ENCODE peak calls at places on chromosomes 1 and 21, in seven cellular contexts. One of them, this sample, is unnamed. For H3K27me3, the result is how much of the 10 kb centered on the place peaks cover.

GRCh38 chr1:15908597-15908996 is 61.1 kb downstream of the SPEN start:
- DNase-seq in foreskin keratinocyte: no peak
- DNase-seq in mammary epithelial cell: no peak
- DNase-seq in ovary: no peak
- DNase-seq in cardiac muscle cell: no peak
- DNase-seq in neural progenitor cell: no peak
- DNase-seq in left ventricle myocardium inferior: no peak
- DNase-seq in this sample: no peak

GRCh38 chr1:115099693-115100050 is 10.4 kb upstream of the TSPAN2 start:
- DNase-seq in cardiac muscle cell: no peak
- DNase-seq in mammary epithelial cell: peak
- DNase-seq in neural progenitor cell: no peak
- DNase-seq in left ventricle myocardium inferior: no peak
- DNase-seq in foreskin keratinocyte: peak
- DNase-seq in ovary: no peak
- DNase-seq in this sample: no peak

GRCh38 chr1:219963432-219963831 is 35.1 kb upstream of the SLC30A10 start:
- DNase-seq in left ventricle myocardium inferior: no peak
- DNase-seq in neural progenitor cell: no peak
- DNase-seq in mammary epithelial cell: no peak
- DNase-seq in foreskin keratinocyte: no peak
- DNase-seq in cardiac muscle cell: no peak
- DNase-seq in ovary: no peak
- DNase-seq in this sample: no peak

GRCh38 chr1:4668738-4669700 is 14.6 kb downstream of the AJAP1 start:
- DNase-seq in mammary epithelial cell: peak
- DNase-seq in neural progenitor cell: no peak
- DNase-seq in ovary: no peak
- DNase-seq in left ventricle myocardium inferior: no peak
- DNase-seq in cardiac muscle cell: peak
- DNase-seq in foreskin keratinocyte: peak
- DNase-seq in this sample: no peak

GRCh38 chr1:40787733-40788560 is 4.4 kb downstream of the KCNQ4 start:
- DNase-seq in ovary: no peak
- DNase-seq in cardiac muscle cell: no peak
- DNase-seq in mammary epithelial cell: no peak
- DNase-seq in foreskin keratinocyte: no peak
- DNase-seq in left ventricle myocardium inferior: no peak
- DNase-seq in neural progenitor cell: no peak
- DNase-seq in this sample: no peak

GRCh38 chr1:89553195-89553584 is 28.6 kb downstream of the LRRC8B start:
- DNase-seq in left ventricle myocardium inferior: no peak
- DNase-seq in ovary: no peak
- DNase-seq in mammary epithelial cell: no peak
- DNase-seq in cardiac muscle cell: no peak
- DNase-seq in neural progenitor cell: no peak
- DNase-seq in foreskin keratinocyte: no peak
- DNase-seq in this sample: no peak

GRCh38 chr1:37362569-37362968 is 111.8 kb upstream of the ZC3H12A start:
- DNase-seq in foreskin keratinocyte: no peak
- DNase-seq in ovary: no peak
- DNase-seq in neural progenitor cell: peak
- DNase-seq in cardiac muscle cell: no peak
- DNase-seq in mammary epithelial cell: no peak
- DNase-seq in left ventricle myocardium inferior: no peak
- DNase-seq in this sample: no peak

GRCh38 chr1:33072707-33073106 is 8.2 kb upstream of the AZIN2 start:
- DNase-seq in neural progenitor cell: no peak
- DNase-seq in foreskin keratinocyte: no peak
- DNase-seq in left ventricle myocardium inferior: no peak
- DNase-seq in cardiac muscle cell: no peak
- DNase-seq in mammary epithelial cell: no peak
- DNase-seq in ovary: no peak
- DNase-seq in this sample: no peak

GRCh38 chr1:27527223-27527856 is 37.4 kb upstream of the WASF2 start:
- DNase-seq in mammary epithelial cell: no peak
- DNase-seq in cardiac muscle cell: peak
- DNase-seq in ovary: peak
- DNase-seq in foreskin keratinocyte: no peak
- DNase-seq in left ventricle myocardium inferior: peak
- DNase-seq in neural progenitor cell: peak
- DNase-seq in this sample: peak

GRCh38 chr21:14598065-14598464 is 52.0 kb upstream of the SAMSN1 start:
- DNase-seq in mammary epithelial cell: no peak
- DNase-seq in neural progenitor cell: no peak
- DNase-seq in ovary: no peak
- DNase-seq in foreskin keratinocyte: no peak
- DNase-seq in left ventricle myocardium inferior: no peak
- DNase-seq in cardiac muscle cell: no peak
- DNase-seq in this sample: no peak

GRCh38 chr1:5915587-5916571 is 76.3 kb downstream of the NPHP4 start:
- DNase-seq in neural progenitor cell: peak
- DNase-seq in cardiac muscle cell: peak
- DNase-seq in ovary: peak
- DNase-seq in foreskin keratinocyte: peak
- DNase-seq in left ventricle myocardium inferior: no peak
- DNase-seq in mammary epithelial cell: peak
- DNase-seq in this sample: no peak

DNA sequence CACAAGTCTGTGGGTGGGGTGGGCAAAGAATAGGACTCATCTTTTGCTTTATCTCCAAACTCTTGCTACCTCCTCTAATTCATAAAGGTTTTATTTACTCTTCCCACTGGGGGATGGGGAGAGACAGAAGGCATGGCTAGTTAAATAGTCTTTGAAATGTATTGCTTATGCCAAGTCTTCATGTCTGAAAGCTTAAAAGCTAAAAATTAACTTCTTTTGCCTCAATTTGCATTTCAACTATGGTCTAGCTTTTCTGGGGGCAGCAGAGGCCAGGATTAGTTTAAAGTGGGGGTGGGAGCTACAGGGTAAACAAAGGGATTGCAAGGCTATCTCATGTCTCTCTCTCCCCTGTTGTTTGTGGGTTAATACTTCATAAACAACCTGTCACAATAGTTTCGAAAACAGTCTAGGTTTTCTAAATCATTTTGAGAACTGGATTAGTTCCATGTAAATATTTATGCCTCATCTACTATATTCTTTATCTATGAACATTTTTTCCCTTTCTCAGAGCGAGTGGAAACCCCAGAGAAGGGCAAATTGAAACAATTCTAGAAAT is 182.0 kb downstream of the GIPC2 start:
- DNase-seq in left ventricle myocardium inferior: no peak
- DNase-seq in neural progenitor cell: no peak
- DNase-seq in cardiac muscle cell: no peak
- DNase-seq in mammary epithelial cell: no peak
- DNase-seq in foreskin keratinocyte: no peak
- DNase-seq in ovary: no peak
- DNase-seq in this sample: no peak
- H3K27me3 ChIP-seq in left ventricle myocardium inferior: under half
- H3K27me3 ChIP-seq in neural progenitor cell: under half
- H3K27me3 ChIP-seq in cardiac muscle cell: under half
- H3K27me3 ChIP-seq in mammary epithelial cell: under half
- H3K27me3 ChIP-seq in foreskin keratinocyte: under half
- H3K27me3 ChIP-seq in ovary: under half
- H3K27me3 ChIP-seq in this sample: under half

GRCh38 chr1:84506729-84507453 is 510 bp upstream of the GNG5 start:
- DNase-seq in ovary: no peak
- DNase-seq in mammary epithelial cell: no peak
- DNase-seq in foreskin keratinocyte: no peak
- DNase-seq in left ventricle myocardium inferior: no peak
- DNase-seq in neural progenitor cell: no peak
- DNase-seq in cardiac muscle cell: no peak
- DNase-seq in this sample: no peak

GRCh38 chr1:84502892-84503291 is 3.3 kb upstream of the SPATA1 start:
- DNase-seq in cardiac muscle cell: no peak
- DNase-seq in mammary epithelial cell: no peak
- DNase-seq in left ventricle myocardium inferior: no peak
- DNase-seq in ovary: no peak
- DNase-seq in foreskin keratinocyte: no peak
- DNase-seq in neural progenitor cell: no peak
- DNase-seq in this sample: no peak

GRCh38 chr1:84506002-84506728 is at the start of the genes GNG5 and SPATA1:
- DNase-seq in foreskin keratinocyte: peak
- DNase-seq in neural progenitor cell: peak
- DNase-seq in mammary epithelial cell: peak
- DNase-seq in left ventricle myocardium inferior: peak
- DNase-seq in cardiac muscle cell: peak
- DNase-seq in ovary: peak
- DNase-seq in this sample: peak

GRCh38 chr1:84505167-84506001 is 802 bp upstream of the SPATA1 start:
- DNase-seq in ovary: no peak
- DNase-seq in foreskin keratinocyte: peak
- DNase-seq in cardiac muscle cell: peak
- DNase-seq in left ventricle myocardium inferior: peak
- DNase-seq in neural progenitor cell: peak
- DNase-seq in mammary epithelial cell: peak
- DNase-seq in this sample: peak

DNA sequence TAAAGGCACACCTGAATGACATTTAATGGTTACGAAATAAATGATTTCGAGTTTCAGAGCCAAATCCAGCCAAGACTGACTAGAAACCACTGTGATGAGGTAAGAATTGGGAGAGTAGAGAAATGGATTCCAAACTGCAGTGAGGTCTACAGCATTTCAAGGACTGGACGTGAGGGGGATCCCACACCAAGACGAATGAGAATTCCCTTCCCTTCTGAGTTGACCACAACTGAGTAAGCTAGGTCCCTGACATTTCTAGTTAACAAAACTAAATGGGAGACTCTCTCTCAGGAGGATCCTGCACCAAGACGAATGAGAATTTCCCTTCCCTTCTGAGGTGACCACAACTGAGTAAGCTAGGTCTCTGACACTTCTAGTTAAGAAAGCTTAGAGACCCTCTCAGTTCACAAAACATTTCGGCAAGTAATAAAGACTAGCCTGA is 1.6 kb upstream of the SPATA1 start:
- DNase-seq in neural progenitor cell: peak
- DNase-seq in foreskin keratinocyte: peak
- DNase-seq in mammary epithelial cell: peak
- DNase-seq in left ventricle myocardium inferior: no peak
- DNase-seq in cardiac muscle cell: peak
- DNase-seq in ovary: no peak
- DNase-seq in this sample: no peak
- TF ChIP-seq CTCF in neural progenitor cell: no peak
- TF ChIP-seq CTCF in foreskin keratinocyte: no peak
- TF ChIP-seq CTCF in mammary epithelial cell: no peak
- TF ChIP-seq CTCF in left ventricle myocardium inferior: no peak
- TF ChIP-seq CTCF in cardiac muscle cell: peak
- TF ChIP-seq CTCF in ovary: no peak
- TF ChIP-seq CTCF in this sample: no peak

GRCh38 chr1:206116873-206117150 is 376 bp downstream of the AVPR1B start:
- DNase-seq in ovary: no peak
- DNase-seq in foreskin keratinocyte: no peak
- DNase-seq in cardiac muscle cell: no peak
- DNase-seq in left ventricle myocardium inferior: no peak
- DNase-seq in mammary epithelial cell: no peak
- DNase-seq in neural progenitor cell: no peak
- DNase-seq in this sample: no peak

GRCh38 chr1:206115791-206116190 is 1.4 kb downstream of the AVPR1B start:
- DNase-seq in cardiac muscle cell: no peak
- DNase-seq in ovary: no peak
- DNase-seq in foreskin keratinocyte: no peak
- DNase-seq in neural progenitor cell: no peak
- DNase-seq in left ventricle myocardium inferior: no peak
- DNase-seq in mammary epithelial cell: no peak
- DNase-seq in this sample: no peak

GRCh38 chr1:206114692-206115430 is 2.3 kb downstream of the AVPR1B start:
- DNase-seq in left ventricle myocardium inferior: no peak
- DNase-seq in cardiac muscle cell: peak
- DNase-seq in ovary: no peak
- DNase-seq in mammary epithelial cell: no peak
- DNase-seq in foreskin keratinocyte: no peak
- DNase-seq in neural progenitor cell: no peak
- DNase-seq in this sample: no peak

GRCh38 chr1:206117151-206117948 is at the start of gene AVPR1B:
- DNase-seq in neural progenitor cell: peak
- DNase-seq in ovary: no peak
- DNase-seq in cardiac muscle cell: peak
- DNase-seq in foreskin keratinocyte: no peak
- DNase-seq in mammary epithelial cell: peak
- DNase-seq in left ventricle myocardium inferior: peak
- DNase-seq in this sample: no peak

DNA sequence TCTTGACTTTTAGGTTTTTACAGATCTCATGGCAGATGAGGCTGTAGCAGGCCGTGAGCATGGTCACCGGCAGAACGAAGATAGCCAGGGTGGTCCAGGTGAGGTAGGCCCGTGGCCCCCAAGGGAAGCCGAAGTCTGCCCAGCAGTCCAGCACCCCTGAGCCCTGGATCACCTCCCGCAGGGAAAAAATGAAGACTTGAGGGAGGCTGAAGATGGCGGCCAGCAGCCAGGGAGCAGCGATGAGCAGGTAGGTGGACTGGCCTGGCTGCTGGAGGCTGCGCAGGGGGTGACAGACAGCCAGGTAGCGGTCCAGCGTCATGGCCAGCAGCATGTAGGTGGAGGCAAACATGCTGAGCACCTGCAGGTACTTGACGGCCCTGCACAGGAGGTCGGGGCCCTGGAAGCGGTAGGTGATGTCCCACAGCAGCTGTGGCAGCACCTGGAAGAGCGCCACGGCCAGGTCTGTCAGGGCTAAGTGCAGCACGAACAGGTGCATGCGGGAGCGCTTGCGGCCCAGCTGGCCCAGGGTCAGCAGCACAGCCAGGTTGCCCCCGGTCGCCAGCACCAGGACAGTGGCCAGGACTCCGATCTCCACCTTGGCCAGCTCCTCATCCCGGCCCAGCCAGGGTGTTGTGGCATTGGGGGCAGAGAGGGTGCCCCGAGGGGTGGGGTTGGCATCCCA is 856 bp downstream of the AVPR1B start:
- DNase-seq in mammary epithelial cell: no peak
- DNase-seq in foreskin keratinocyte: no peak
- DNase-seq in left ventricle myocardium inferior: no peak
- DNase-seq in neural progenitor cell: no peak
- DNase-seq in cardiac muscle cell: no peak
- DNase-seq in ovary: no peak
- DNase-seq in this sample: no peak
- H3K27me3 ChIP-seq in mammary epithelial cell: under half
- H3K27me3 ChIP-seq in foreskin keratinocyte: half or more
- H3K27me3 ChIP-seq in left ventricle myocardium inferior: under half
- H3K27me3 ChIP-seq in neural progenitor cell: half or more
- H3K27me3 ChIP-seq in cardiac muscle cell: under half
- H3K27me3 ChIP-seq in ovary: under half
- H3K27me3 ChIP-seq in this sample: under half

DNA sequence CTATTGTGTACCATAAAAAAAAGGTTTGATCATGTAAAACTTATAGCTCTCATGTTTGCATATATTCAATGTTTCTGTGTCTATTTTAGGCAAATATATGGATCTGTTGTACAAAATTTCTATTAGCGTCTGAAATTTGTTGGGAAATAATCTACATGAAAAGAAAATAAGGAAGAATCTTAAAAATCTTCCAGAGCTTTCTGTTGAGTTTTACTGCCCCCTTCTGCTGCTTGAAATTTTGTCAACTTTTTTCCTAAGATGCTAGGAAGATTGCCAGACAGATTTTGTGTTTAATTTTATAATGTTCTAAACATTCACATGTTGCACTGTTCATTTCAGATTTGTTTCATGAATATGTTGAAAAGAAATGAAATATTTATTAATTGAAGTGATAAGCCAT is 2.5 kb upstream of the PTGS2 start:
- DNase-seq in ovary: no peak
- DNase-seq in foreskin keratinocyte: no peak
- DNase-seq in cardiac muscle cell: peak
- DNase-seq in left ventricle myocardium inferior: no peak
- DNase-seq in mammary epithelial cell: no peak
- DNase-seq in neural progenitor cell: no peak
- DNase-seq in this sample: no peak
- TF ChIP-seq CTCF in ovary: no peak
- TF ChIP-seq CTCF in foreskin keratinocyte: peak
- TF ChIP-seq CTCF in cardiac muscle cell: peak
- TF ChIP-seq CTCF in left ventricle myocardium inferior: peak
- TF ChIP-seq CTCF in mammary epithelial cell: peak
- TF ChIP-seq CTCF in neural progenitor cell: peak
- TF ChIP-seq CTCF in this sample: no peak

GRCh38 chr1:2078170-2078569 is 28.0 kb downstream of the PRKCZ start:
- DNase-seq in cardiac muscle cell: no peak
- DNase-seq in ovary: no peak
- DNase-seq in left ventricle myocardium inferior: no peak
- DNase-seq in foreskin keratinocyte: no peak
- DNase-seq in mammary epithelial cell: no peak
- DNase-seq in neural progenitor cell: no peak
- DNase-seq in this sample: no peak
- H3K27me3 ChIP-seq in cardiac muscle cell: under half
- H3K27me3 ChIP-seq in ovary: under half
- H3K27me3 ChIP-seq in left ventricle myocardium inferior: under half
- H3K27me3 ChIP-seq in foreskin keratinocyte: under half
- H3K27me3 ChIP-seq in mammary epithelial cell: under half
- H3K27me3 ChIP-seq in neural progenitor cell: under half
- H3K27me3 ChIP-seq in this sample: under half

This sample was measured in gastrocnemius medialis.